ENCODE peak calls at places on chromosomes 7 and 10, in five cellular contexts. M is transverse colon, J is IMR-90, C is tibial nerve, L is spleen. U is an unnamed sample.

GRCh38 chr7:36784991-36785940 is 61.0 kb upstream of the AOAH start:
- DNase-seq in L (peak; percentile 84), C (peak; percentile 41), M (peak; percentile 65), J (no peak), U (no peak)

GRCh38 chr7:98240961-98241673 is 10.9 kb downstream of the TECPR1 start:
- DNase-seq in M (peak; percentile 41), L (no peak), C (peak; percentile 18), J (peak; percentile 28), U (peak; percentile 34)

GRCh38 chr7:99860281-99861127 is 16.3 kb downstream of the OR2AE1 start:
- DNase-seq in M (no peak), C (peak; percentile 40), L (no peak), J (peak; percentile 52), U (no peak)

GRCh38 chr10:3654496-3654895 is 130.5 kb downstream of the KLF6 start:
- DNase-seq in L (no peak), C (no peak), J (peak; percentile 18), M (no peak), U (no peak)

GRCh38 chr7:106644999-106645398 is 16.0 kb downstream of the CCDC71L start:
- DNase-seq in M (no peak), J (no peak), C (no peak), L (no peak), U (no peak)

GRCh38 chr7:135648235-135648634 is 14.1 kb upstream of the STMP1 start:
- DNase-seq in M (no peak), C (no peak), J (no peak), L (no peak), U (no peak)

GRCh38 chr10:89374716-89375115 is 3.1 kb upstream of the IFIT1B start:
- DNase-seq in C (no peak), L (no peak), J (no peak), M (no peak), U (peak; percentile 92)

GRCh38 chr10:124164252-124164651 is 70.9 kb upstream of the CHST15 start:
- DNase-seq in M (no peak), L (no peak), C (no peak), J (no peak), U (no peak)

GRCh38 chr7:130356121-130356759 is 11.6 kb downstream of the CPA5 start:
- DNase-seq in J (peak; percentile 99), L (no peak), M (peak; percentile 50), C (peak; percentile 53), U (no peak)

GRCh38 chr10:128059266-128059850 is 66.9 kb downstream of the MKI67 start:
- DNase-seq in J (no peak), L (peak; percentile 76), C (no peak), M (no peak), U (no peak)

GRCh38 chr10:88478256-88478655 is 104.9 kb downstream of the RNLS start:
- DNase-seq in C (no peak), L (no peak), J (no peak), M (no peak), U (no peak)

GRCh38 chr10:112782176-112782907 is 167.7 kb upstream of the TCF7L2 start:
- DNase-seq in L (no peak), J (no peak), C (no peak), M (peak; percentile 49), U (no peak)

GRCh38 chr10:26520575-26520974 is 82.4 kb downstream of the APBB1IP start:
- DNase-seq in M (no peak), C (no peak), J (no peak), L (no peak), U (no peak)

GRCh38 chr10:100089241-100089640 is 7.6 kb upstream of the CPN1 start:
- DNase-seq in L (no peak), C (no peak), M (no peak), J (no peak), U (no peak)

GRCh38 chr7:137790828-137791227 is 55.9 kb downstream of the DGKI start:
- DNase-seq in L (no peak), C (no peak), M (no peak), J (no peak), U (no peak)

GRCh38 chr7:122550545-122550944 is 148.4 kb downstream of the RNF133 start:
- DNase-seq in C (no peak), J (no peak), M (no peak), L (no peak), U (no peak)

GRCh38 chr7:2008101-2008935 is 224.4 kb downstream of the MAD1L1 start:
- DNase-seq in L (peak; percentile 68), C (no peak), J (no peak), M (no peak), U (no peak)

GRCh38 chr10:72764151-72764550 is 72.2 kb downstream of the MCU start:
- DNase-seq in J (peak; percentile 83), M (no peak), L (no peak), C (no peak), U (no peak)

GRCh38 chr10:79391231-79392019 is 44.2 kb downstream of the PPIF start:
- DNase-seq in C (no peak), J (no peak), M (peak; percentile 9), L (peak; percentile 64), U (peak; percentile 69)
- TF ChIP-seq POLR2A in C (no peak), J (no peak), M (no peak), L (no peak), U (no peak)

GRCh38 chr7:74002474-74003017 is 25.4 kb upstream of the ELN start:
- DNase-seq in C (no peak), J (peak; percentile 78), L (peak; percentile 88), M (peak; percentile 67), U (no peak)
- TF ChIP-seq POLR2A in C (no peak), J (no peak), L (no peak), M (no peak), U (no peak)

GRCh38 chr10:56646301-56646700 is 285.2 kb upstream of the ZWINT start:
- DNase-seq in C (no peak), J (no peak), L (no peak), M (no peak), U (no peak)
- TF ChIP-seq POLR2A in C (no peak), J (no peak), L (no peak), M (no peak), U (no peak)

GRCh38 chr10:86286591-86287421 is 79.8 kb downstream of the GRID1 start:
- DNase-seq in J (no peak), L (peak; percentile 60), C (no peak), M (no peak), U (no peak)
- TF ChIP-seq POLR2A in J (no peak), L (no peak), C (no peak), M (no peak), U (no peak)

DNA sequence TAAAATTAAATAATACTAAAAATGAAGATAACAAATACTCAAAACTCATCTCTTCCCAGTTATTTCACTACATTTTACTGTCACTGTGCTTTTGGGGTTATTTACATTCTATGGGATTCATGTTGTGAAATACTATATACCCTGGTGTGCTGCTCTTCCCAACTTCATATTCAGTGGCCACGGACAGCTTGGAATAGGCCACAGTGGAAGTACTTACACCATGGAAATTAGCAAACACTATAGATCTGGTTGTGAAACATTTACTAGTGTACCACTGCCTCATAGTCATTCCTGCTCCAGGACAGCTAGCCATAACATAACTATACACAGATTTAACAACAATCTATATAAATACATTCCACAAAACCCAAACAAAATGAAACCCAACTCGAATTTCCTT is 21.2 kb upstream of the KDM7A start:
- DNase-seq in C (no peak), L (no peak), J (no peak), M (no peak), U (no peak)
- TF ChIP-seq POLR2A in C (no peak), L (no peak), J (no peak), M (no peak), U (no peak)

DNA sequence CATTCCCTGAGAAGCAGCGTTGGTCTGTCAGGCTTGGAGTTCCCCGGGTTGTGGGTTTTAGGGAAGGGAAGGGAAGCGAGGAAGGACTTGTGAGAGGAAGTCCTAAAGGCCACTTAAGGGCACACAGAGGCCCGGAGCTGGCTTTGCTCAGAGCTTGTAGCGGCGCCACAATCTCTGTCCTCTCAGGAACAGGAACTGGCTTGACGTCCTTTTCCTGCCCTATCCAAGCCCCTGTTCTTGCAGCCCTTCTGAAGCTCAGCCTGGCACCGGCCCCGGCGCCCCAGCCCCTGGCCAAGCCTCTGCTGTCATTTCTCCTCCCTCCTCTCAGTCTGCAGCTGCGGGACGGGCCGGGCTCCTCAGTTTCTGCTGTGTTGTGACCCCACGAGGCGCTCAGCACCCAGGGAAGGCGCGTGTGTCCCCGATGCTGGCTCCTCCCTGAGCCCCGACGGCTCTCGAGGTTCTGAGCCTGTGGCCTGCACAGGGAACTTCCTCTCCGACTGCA is at the start of gene GIMAP8:
- DNase-seq in J (no peak), C (peak; percentile 27), M (peak; percentile 48), L (peak; percentile 92), U (no peak)
- TF ChIP-seq POLR2A in J (no peak), C (no peak), M (peak; percentile 22), L (no peak), U (no peak)